ENCODE peak calls at places on chromosomes 4 and X, in nine cellular contexts. J, U, W, S, I, F, Z, N and L are unnamed samples.

GRCh38 chrX:10533686-10534365 is 86.6 kb downstream of the MID1 start:
- DNase-seq in I (no peak), N (no peak), Z (no peak), S (no peak), F (no peak), J (no peak), U (no peak), W (no peak), L (no peak)

GRCh38 chrX:84046403-84046984 is 141.5 kb downstream of the RPS6KA6 start:
- DNase-seq in N (peak), U (peak), I (no peak), W (no peak), Z (peak), J (no peak), S (no peak), F (peak), L (no peak)

GRCh38 chr4:7928711-7929505 is 10.8 kb downstream of the AFAP1 start:
- DNase-seq in F (no peak), Z (no peak), I (no peak), U (no peak), N (peak), S (no peak), J (no peak), W (no peak), L (no peak)

GRCh38 chr4:178814908-178815307 is 1372.7 kb upstream of the AGA start:
- DNase-seq in F (no peak), J (no peak), S (no peak), I (no peak), U (no peak), N (no peak), W (no peak), Z (no peak), L (no peak)

GRCh38 chrX:22690116-22690515 is 309.6 kb upstream of the DDX53 start:
- DNase-seq in Z (no peak), U (no peak), S (no peak), J (no peak), W (no peak), N (no peak), F (no peak), I (no peak), L (no peak)

GRCh38 chrX:79081895-79082512 is 62.5 kb upstream of the GPR174 start:
- DNase-seq in Z (peak), N (peak), I (no peak), U (no peak), F (no peak), S (peak), W (peak), J (no peak), L (peak)

GRCh38 chr4:151801547-151802516 is 41.0 kb upstream of the GATB start:
- DNase-seq in S (peak), I (peak), J (no peak), N (peak), Z (peak), U (no peak), W (no peak), F (peak), L (no peak)

GRCh38 chr4:73450398-73451004 is 14.5 kb downstream of the AFP start:
- DNase-seq in W (no peak), S (no peak), Z (no peak), I (no peak), U (peak), J (no peak), F (no peak), N (no peak), L (peak)

GRCh38 chrX:1528186-1528883 is 8.7 kb downstream of the P2RY8 start:
- DNase-seq in U (no peak), F (no peak), W (no peak), N (no peak), Z (no peak), S (no peak), J (no peak), I (no peak), L (no peak)

GRCh38 chrX:39629001-39629400 is 468.8 kb downstream of the BCOR start:
- DNase-seq in F (no peak), N (no peak), W (no peak), S (no peak), J (no peak), Z (no peak), I (no peak), U (no peak), L (no peak)

GRCh38 chr4:133152801-133153526 is 3.9 kb downstream of the PCDH10 start:
- DNase-seq in N (no peak), Z (no peak), F (no peak), S (no peak), U (no peak), J (no peak), W (no peak), I (no peak), L (no peak)

GRCh38 chr4:80360900-80361299 is 25.4 kb downstream of the CFAP299 start:
- DNase-seq in U (no peak), N (no peak), Z (no peak), S (no peak), J (no peak), I (no peak), F (no peak), W (no peak), L (no peak)

GRCh38 chr4:95998311-95998710 is 158.4 kb downstream of the PDHA2 start:
- DNase-seq in F (no peak), J (no peak), W (no peak), S (no peak), I (no peak), N (no peak), U (no peak), Z (no peak), L (no peak)

GRCh38 chrX:128804828-128805227 is 718.5 kb downstream of the SMARCA1 start:
- DNase-seq in S (no peak), I (no peak), N (no peak), W (no peak), J (no peak), Z (no peak), U (no peak), F (no peak), L (no peak)